ENCODE peak calls at places on chromosome 3, in nine cellular contexts. D is WERI-Rb-1; E is HCT116; W is effector memory CD4-positive, alpha-beta T cell; F is colonic mucosa; V is aorta; C is right lobe of liver; T is Panc1; N is uterus. Z is an unnamed sample.

GRCh38 chr3:22315925-22316324 is 564.9 kb upstream of the ZNF385D start:
- DNase-seq in D (no peak), E (no peak), W (no peak), F (no peak), V (no peak), C (no peak), T (no peak), N (no peak), Z (no peak)

GRCh38 chr3:195057716-195058115 is 213.2 kb downstream of the XXYLT1 start:
- DNase-seq in D (no peak), E (no peak), W (no peak), F (no peak), V (peak; percentile 13), C (peak; percentile 7), T (no peak), N (no peak), Z (peak; percentile 16)

GRCh38 chr3:49119036-49119435 is 1.6 kb downstream of the USP19 start:
- DNase-seq in D (no peak), E (no peak), W (no peak), F (no peak), V (no peak), C (no peak), T (no peak), N (no peak), Z (no peak)

GRCh38 chr3:112676659-112677234 is 35.8 kb upstream of the CCDC80 start:
- DNase-seq in D (no peak), E (peak; percentile 59), W (peak; percentile 17), F (peak; percentile 42), V (no peak), C (peak; percentile 32), T (peak; percentile 90), N (peak; percentile 58), Z (no peak)

GRCh38 chr3:40930131-40930538 is 269.2 kb upstream of the CTNNB1 start:
- DNase-seq in D (peak; percentile 17), E (no peak), W (no peak), F (no peak), V (no peak), C (peak; percentile 57), T (no peak), N (no peak), Z (no peak)

GRCh38 chr3:107392549-107393165 is 15.4 kb downstream of the CCDC54 start:
- DNase-seq in D (no peak), E (no peak), W (no peak), F (no peak), V (no peak), C (no peak), T (no peak), N (no peak), Z (no peak)

GRCh38 chr3:159607856-159608255 is 380.8 kb upstream of the IL12A start:
- DNase-seq in D (no peak), E (no peak), W (no peak), F (no peak), V (no peak), C (no peak), T (no peak), N (no peak), Z (no peak)

GRCh38 chr3:71724584-71725278 is 471 bp downstream of the EIF4E3 start:
- DNase-seq in D (peak; percentile 55), E (no peak), W (no peak), F (peak; percentile 52), V (peak; percentile 83), C (peak; percentile 67), T (no peak), N (peak; percentile 46), Z (peak; percentile 78)

GRCh38 chr3:190644766-190645165 is 130.9 kb downstream of the IL1RAP start:
- DNase-seq in D (no peak), E (no peak), W (no peak), F (no peak), V (no peak), C (no peak), T (no peak), N (no peak), Z (no peak)

GRCh38 chr3:170054204-170054603 is 16.4 kb downstream of the GPR160 start:
- DNase-seq in D (no peak), E (no peak), W (no peak), F (no peak), V (no peak), C (no peak), T (no peak), N (no peak), Z (no peak)

GRCh38 chr3:169091196-169091595 is 572.3 kb downstream of the MECOM start:
- DNase-seq in D (no peak), E (no peak), W (no peak), F (no peak), V (no peak), C (no peak), T (no peak), N (no peak), Z (no peak)

GRCh38 chr3:102024270-102024904 is 175.1 kb downstream of the NFKBIZ start:
- DNase-seq in D (no peak), E (no peak), W (no peak), F (no peak), V (no peak), C (no peak), T (no peak), N (no peak), Z (no peak)

GRCh38 chr3:48187579-48188265 is 495 bp downstream of the CDC25A start:
- DNase-seq in D (peak; percentile 17), E (no peak), W (peak; percentile 12), F (peak; percentile 46), V (peak; percentile 86), C (peak; percentile 64), T (no peak), N (peak; percentile 23), Z (no peak)

GRCh38 chr3:194755689-194756459 is 70.2 kb downstream of the FAM43A start:
- DNase-seq in D (no peak), E (no peak), W (no peak), F (no peak), V (no peak), C (no peak), T (no peak), N (no peak), Z (no peak)

GRCh38 chr3:192892981-192893827 is 24.5 kb downstream of the MB21D2 start:
- DNase-seq in D (no peak), E (peak; percentile 84), W (peak; percentile 69), F (peak; percentile 27), V (no peak), C (peak; percentile 42), T (peak; percentile 69), N (no peak), Z (peak; percentile 64)

GRCh38 chr3:126441256-126441880 is 34.3 kb downstream of the ZXDC start:
- DNase-seq in D (no peak), E (no peak), W (no peak), F (peak; percentile 6), V (peak; percentile 51), C (no peak), T (no peak), N (peak; percentile 7), Z (peak; percentile 36)

GRCh38 chr3:11010406-11011165 is 18.0 kb downstream of the SLC6A1 start:
- DNase-seq in D (no peak), E (no peak), W (no peak), F (no peak), V (peak; percentile 27), C (no peak), T (no peak), N (no peak), Z (no peak)

GRCh38 chr3:13475871-13476590 is 4.1 kb upstream of the HDAC11 start:
- DNase-seq in D (no peak), E (no peak), W (no peak), F (no peak), V (no peak), C (no peak), T (no peak), N (no peak), Z (no peak)

DNA sequence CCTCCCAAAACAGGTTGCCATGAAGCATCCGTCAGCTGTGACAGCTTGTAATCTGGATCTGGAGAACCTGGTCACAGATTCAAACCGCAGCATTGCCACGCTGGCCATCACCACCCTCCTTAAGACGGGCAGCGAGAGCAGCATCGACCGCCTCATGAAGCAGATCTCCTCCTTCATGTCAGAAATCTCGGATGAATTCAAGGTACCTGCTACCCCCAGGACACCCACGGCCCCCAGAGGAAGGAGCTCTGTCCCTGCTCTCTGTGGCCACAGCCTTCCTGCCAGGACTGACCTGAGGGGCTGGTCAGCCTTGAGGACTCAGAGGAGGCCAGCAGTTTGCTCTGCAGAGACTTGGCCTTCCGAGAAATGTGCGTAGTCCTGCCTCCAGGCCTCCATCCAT is 11.2 kb downstream of the COPG1 start:
- DNase-seq in D (no peak), E (no peak), W (no peak), F (no peak), V (peak; percentile 55), C (no peak), T (no peak), N (no peak), Z (no peak)
- H3K36me3 ChIP-seq in D (peaks cover 85% of the 10 kb centered on the region), E (peaks cover 59% of the 10 kb centered on the region), W (peaks cover 85% of the 10 kb centered on the region), F (peaks cover 64% of the 10 kb centered on the region), V (peaks cover 34% of the 10 kb centered on the region), C (peaks cover 75% of the 10 kb centered on the region), T (peaks cover 35% of the 10 kb centered on the region), N (no peaks in the 10 kb centered on the region), Z (peaks cover 6% of the 10 kb centered on the region)

GRCh38 chr3:45870099-45870498 is 16.2 kb upstream of the CCR9 start:
- DNase-seq in D (no peak), E (no peak), W (peak; percentile 63), F (no peak), V (no peak), C (no peak), T (no peak), N (no peak), Z (peak; percentile 84)
- H3K27ac ChIP-seq in D (no peak overlapping the region), E (no peak overlapping the region), W (no peak overlapping the region), F (no peak overlapping the region), V (no peak overlapping the region), C (no peak overlapping the region), T (no peak overlapping the region), N (no peak overlapping the region), Z (peak overlapping the region; percentile 56)

GRCh38 chr3:77072232-77072631 is 32.3 kb downstream of the ROBO2 start:
- DNase-seq in D (no peak), E (no peak), W (no peak), F (no peak), V (no peak), C (no peak), T (no peak), N (no peak), Z (no peak)
- H3K9me3 ChIP-seq in D (no peaks in the 10 kb centered on the region), E (peaks cover 15% of the 10 kb centered on the region), W (no peaks in the 10 kb centered on the region), F (no peaks in the 10 kb centered on the region), V (no peaks in the 10 kb centered on the region), C (no peaks in the 10 kb centered on the region), T (no peaks in the 10 kb centered on the region), N (no peaks in the 10 kb centered on the region), Z (no peaks in the 10 kb centered on the region)

DNA sequence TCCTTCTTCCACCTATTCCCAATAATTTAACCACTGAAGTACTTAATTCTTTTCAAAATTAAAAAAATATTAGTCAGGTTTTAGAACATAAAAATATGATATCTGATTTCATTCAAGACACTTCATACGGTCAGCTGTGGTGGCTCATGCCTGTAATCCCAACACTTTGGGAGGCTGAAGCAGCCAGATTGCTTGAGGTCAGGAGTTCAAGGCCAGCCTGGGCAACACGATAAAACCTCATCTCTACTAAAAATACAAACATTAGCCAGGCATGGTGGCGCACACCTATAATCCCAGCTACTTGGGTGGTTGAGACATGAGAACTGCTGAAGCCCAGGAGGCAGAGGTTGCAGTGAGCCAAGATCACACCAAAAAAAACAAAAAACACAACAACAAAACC is 56.7 kb downstream of the NBEAL2 start:
- DNase-seq in D (no peak), E (no peak), W (no peak), F (no peak), V (no peak), C (no peak), T (no peak), N (no peak), Z (no peak)
- H3K36me3 ChIP-seq in D (peaks cover 65% of the 10 kb centered on the region), E (peaks cover 21% of the 10 kb centered on the region), W (peaks cover 43% of the 10 kb centered on the region), F (no peaks in the 10 kb centered on the region), V (peaks cover 9% of the 10 kb centered on the region), C (peaks cover 7% of the 10 kb centered on the region), T (peaks cover 2% of the 10 kb centered on the region), N (no peaks in the 10 kb centered on the region), Z (peaks cover 57% of the 10 kb centered on the region)

Z was measured in Peyer's patch.